ENCODE peak calls at places on chromosomes 7 and 10, in seven cellular contexts. One of them, this sample, is unnamed.

GRCh38 chr10:48258083-48258482 is 16.4 kb downstream of the FRMPD2 start:
- DNase-seq in heart left ventricle: no peak
- DNase-seq in uterus: no peak
- DNase-seq in CD8-positive, alpha-beta T cell: no peak
- DNase-seq in MM.1S: no peak
- DNase-seq in astrocyte of the spinal cord: no peak
- DNase-seq in fibroblast of mammary gland: no peak
- DNase-seq in this sample: no peak

GRCh38 chr7:37986780-37987380 is 66.4 kb downstream of the EPDR1 start:
- DNase-seq in astrocyte of the spinal cord: peak
- DNase-seq in heart left ventricle: no peak
- DNase-seq in fibroblast of mammary gland: peak
- DNase-seq in uterus: no peak
- DNase-seq in CD8-positive, alpha-beta T cell: no peak
- DNase-seq in MM.1S: no peak
- DNase-seq in this sample: no peak

GRCh38 chr10:61882621-61883375 is 18.7 kb upstream of the ARID5B start:
- DNase-seq in heart left ventricle: no peak
- DNase-seq in fibroblast of mammary gland: peak
- DNase-seq in MM.1S: no peak
- DNase-seq in astrocyte of the spinal cord: peak
- DNase-seq in CD8-positive, alpha-beta T cell: no peak
- DNase-seq in uterus: no peak
- DNase-seq in this sample: no peak

GRCh38 chr10:108586424-108586823 is 1336.9 kb downstream of the XPNPEP1 start:
- DNase-seq in astrocyte of the spinal cord: no peak
- DNase-seq in fibroblast of mammary gland: no peak
- DNase-seq in heart left ventricle: no peak
- DNase-seq in MM.1S: no peak
- DNase-seq in CD8-positive, alpha-beta T cell: no peak
- DNase-seq in uterus: no peak
- DNase-seq in this sample: no peak

GRCh38 chr10:17989908-17990767 is 38.4 kb downstream of the SLC39A12 start:
- DNase-seq in MM.1S: no peak
- DNase-seq in fibroblast of mammary gland: peak
- DNase-seq in heart left ventricle: no peak
- DNase-seq in uterus: no peak
- DNase-seq in CD8-positive, alpha-beta T cell: no peak
- DNase-seq in astrocyte of the spinal cord: peak
- DNase-seq in this sample: peak

GRCh38 chr10:19922236-19922963 is 106.2 kb downstream of the PLXDC2 start:
- DNase-seq in astrocyte of the spinal cord: peak
- DNase-seq in fibroblast of mammary gland: peak
- DNase-seq in CD8-positive, alpha-beta T cell: no peak
- DNase-seq in MM.1S: no peak
- DNase-seq in uterus: peak
- DNase-seq in heart left ventricle: no peak
- DNase-seq in this sample: no peak

GRCh38 chr10:46523881-46524470 is 32.5 kb downstream of the GPRIN2 start:
- DNase-seq in astrocyte of the spinal cord: peak
- DNase-seq in heart left ventricle: no peak
- DNase-seq in uterus: peak
- DNase-seq in fibroblast of mammary gland: peak
- DNase-seq in MM.1S: no peak
- DNase-seq in CD8-positive, alpha-beta T cell: no peak
- DNase-seq in this sample: no peak

GRCh38 chr10:83492004-83492403 is 647.3 kb upstream of the GHITM start:
- DNase-seq in MM.1S: peak
- DNase-seq in astrocyte of the spinal cord: no peak
- DNase-seq in CD8-positive, alpha-beta T cell: no peak
- DNase-seq in uterus: no peak
- DNase-seq in fibroblast of mammary gland: no peak
- DNase-seq in heart left ventricle: no peak
- DNase-seq in this sample: no peak

GRCh38 chr10:31721166-31721565 is 207.5 kb downstream of the ARHGAP12 start:
- DNase-seq in MM.1S: no peak
- DNase-seq in uterus: no peak
- DNase-seq in CD8-positive, alpha-beta T cell: no peak
- DNase-seq in heart left ventricle: no peak
- DNase-seq in fibroblast of mammary gland: no peak
- DNase-seq in astrocyte of the spinal cord: no peak
- DNase-seq in this sample: no peak

GRCh38 chr7:80453699-80454340 is 58.0 kb downstream of the GNAT3 start:
- DNase-seq in astrocyte of the spinal cord: peak
- DNase-seq in uterus: no peak
- DNase-seq in fibroblast of mammary gland: peak
- DNase-seq in CD8-positive, alpha-beta T cell: no peak
- DNase-seq in heart left ventricle: no peak
- DNase-seq in MM.1S: peak
- DNase-seq in this sample: peak

GRCh38 chr10:86102446-86102845 is 264.1 kb downstream of the GRID1 start:
- DNase-seq in uterus: no peak
- DNase-seq in heart left ventricle: no peak
- DNase-seq in fibroblast of mammary gland: no peak
- DNase-seq in MM.1S: no peak
- DNase-seq in CD8-positive, alpha-beta T cell: no peak
- DNase-seq in astrocyte of the spinal cord: no peak
- DNase-seq in this sample: no peak

GRCh38 chr7:2109936-2110585 is 122.7 kb downstream of the MAD1L1 start:
- DNase-seq in astrocyte of the spinal cord: peak
- DNase-seq in CD8-positive, alpha-beta T cell: no peak
- DNase-seq in heart left ventricle: no peak
- DNase-seq in MM.1S: no peak
- DNase-seq in fibroblast of mammary gland: peak
- DNase-seq in uterus: no peak
- DNase-seq in this sample: no peak

GRCh38 chr10:97497572-97498075 is 598 bp downstream of the MMS19 start:
- DNase-seq in uterus: peak
- DNase-seq in fibroblast of mammary gland: peak
- DNase-seq in MM.1S: peak
- DNase-seq in CD8-positive, alpha-beta T cell: peak
- DNase-seq in heart left ventricle: peak
- DNase-seq in astrocyte of the spinal cord: peak
- DNase-seq in this sample: peak

GRCh38 chr7:28163955-28164354 is 16.6 kb downstream of the JAZF1 start:
- DNase-seq in CD8-positive, alpha-beta T cell: no peak
- DNase-seq in astrocyte of the spinal cord: peak
- DNase-seq in heart left ventricle: no peak
- DNase-seq in uterus: no peak
- DNase-seq in fibroblast of mammary gland: peak
- DNase-seq in MM.1S: no peak
- DNase-seq in this sample: no peak
- TF ChIP-seq CTCF in CD8-positive, alpha-beta T cell: no peak
- TF ChIP-seq CTCF in astrocyte of the spinal cord: no peak
- TF ChIP-seq CTCF in heart left ventricle: no peak
- TF ChIP-seq CTCF in uterus: no peak
- TF ChIP-seq CTCF in fibroblast of mammary gland: no peak
- TF ChIP-seq CTCF in MM.1S: no peak
- TF ChIP-seq CTCF in this sample: no peak

DNA sequence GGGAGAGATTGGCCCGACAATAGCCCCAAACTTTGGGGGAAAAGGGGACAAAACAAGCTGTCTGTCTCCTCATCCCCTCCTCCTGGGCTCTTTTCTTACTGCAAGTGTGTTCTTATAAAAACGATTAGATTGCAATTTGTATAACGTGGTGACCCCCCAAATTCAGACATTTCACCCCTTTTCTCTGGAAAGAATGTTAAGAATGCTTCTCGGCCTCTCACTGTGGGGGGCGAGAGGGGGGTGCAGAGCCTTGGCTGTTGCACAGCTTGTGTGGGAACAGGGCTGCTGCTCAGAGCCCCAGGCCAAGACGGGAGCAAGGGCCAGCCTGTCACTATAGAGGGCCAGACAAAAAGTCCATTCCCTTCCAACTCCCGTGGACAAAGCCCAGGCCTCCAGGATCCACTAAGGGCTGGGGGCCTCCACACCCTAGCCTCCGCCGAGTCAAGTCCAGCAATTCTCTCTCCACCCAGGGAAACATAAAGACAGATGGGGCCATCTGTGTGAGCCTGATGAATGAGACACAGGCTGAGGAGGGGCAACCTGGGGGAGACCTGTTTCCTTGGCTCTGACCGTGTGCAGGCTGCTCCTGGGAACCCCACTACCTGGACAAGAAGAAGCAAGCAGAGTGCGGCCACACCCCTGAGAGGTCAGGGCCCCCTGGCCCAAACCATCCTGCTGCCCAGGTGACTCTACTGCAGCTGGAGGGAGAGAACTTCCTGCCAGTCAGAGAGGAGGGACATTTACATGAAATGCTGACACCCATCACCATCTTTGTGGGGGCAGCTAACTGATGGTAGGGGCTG is 27.0 kb downstream of the DPCD start:
- DNase-seq in MM.1S: no peak
- DNase-seq in astrocyte of the spinal cord: no peak
- DNase-seq in CD8-positive, alpha-beta T cell: no peak
- DNase-seq in uterus: no peak
- DNase-seq in fibroblast of mammary gland: no peak
- DNase-seq in heart left ventricle: no peak
- DNase-seq in this sample: no peak
- TF ChIP-seq CTCF in MM.1S: no peak
- TF ChIP-seq CTCF in astrocyte of the spinal cord: no peak
- TF ChIP-seq CTCF in CD8-positive, alpha-beta T cell: no peak
- TF ChIP-seq CTCF in uterus: no peak
- TF ChIP-seq CTCF in fibroblast of mammary gland: no peak
- TF ChIP-seq CTCF in heart left ventricle: no peak
- TF ChIP-seq CTCF in this sample: no peak

GRCh38 chr7:149791411-149792219 is 18.2 kb upstream of the ZNF467 start:
- DNase-seq in CD8-positive, alpha-beta T cell: no peak
- DNase-seq in uterus: no peak
- DNase-seq in MM.1S: no peak
- DNase-seq in fibroblast of mammary gland: no peak
- DNase-seq in heart left ventricle: no peak
- DNase-seq in astrocyte of the spinal cord: no peak
- DNase-seq in this sample: no peak

GRCh38 chr7:149789101-149789500 is 15.7 kb upstream of the ZNF467 start:
- DNase-seq in CD8-positive, alpha-beta T cell: no peak
- DNase-seq in heart left ventricle: no peak
- DNase-seq in MM.1S: no peak
- DNase-seq in uterus: no peak
- DNase-seq in fibroblast of mammary gland: no peak
- DNase-seq in astrocyte of the spinal cord: no peak
- DNase-seq in this sample: no peak

GRCh38 chr7:149788300-149788851 is 15.0 kb upstream of the ZNF467 start:
- DNase-seq in CD8-positive, alpha-beta T cell: no peak
- DNase-seq in astrocyte of the spinal cord: no peak
- DNase-seq in heart left ventricle: no peak
- DNase-seq in fibroblast of mammary gland: no peak
- DNase-seq in uterus: no peak
- DNase-seq in MM.1S: no peak
- DNase-seq in this sample: no peak

GRCh38 chr7:149790754-149791360 is 17.5 kb upstream of the ZNF467 start:
- DNase-seq in heart left ventricle: no peak
- DNase-seq in CD8-positive, alpha-beta T cell: no peak
- DNase-seq in fibroblast of mammary gland: no peak
- DNase-seq in MM.1S: no peak
- DNase-seq in astrocyte of the spinal cord: no peak
- DNase-seq in uterus: no peak
- DNase-seq in this sample: no peak

GRCh38 chr7:149790146-149790548 is 16.8 kb upstream of the ZNF467 start:
- DNase-seq in astrocyte of the spinal cord: no peak
- DNase-seq in fibroblast of mammary gland: no peak
- DNase-seq in MM.1S: no peak
- DNase-seq in heart left ventricle: no peak
- DNase-seq in uterus: no peak
- DNase-seq in CD8-positive, alpha-beta T cell: peak
- DNase-seq in this sample: no peak
- TF ChIP-seq CTCF in astrocyte of the spinal cord: peak
- TF ChIP-seq CTCF in fibroblast of mammary gland: no peak
- TF ChIP-seq CTCF in MM.1S: no peak
- TF ChIP-seq CTCF in heart left ventricle: peak
- TF ChIP-seq CTCF in uterus: no peak
- TF ChIP-seq CTCF in CD8-positive, alpha-beta T cell: peak
- TF ChIP-seq CTCF in this sample: peak

GRCh38 chr7:64946772-64947171 is 43.7 kb downstream of the ZNF273 start:
- DNase-seq in MM.1S: no peak
- DNase-seq in heart left ventricle: no peak
- DNase-seq in astrocyte of the spinal cord: no peak
- DNase-seq in fibroblast of mammary gland: peak
- DNase-seq in uterus: no peak
- DNase-seq in CD8-positive, alpha-beta T cell: no peak
- DNase-seq in this sample: peak
- TF ChIP-seq CTCF in MM.1S: no peak
- TF ChIP-seq CTCF in heart left ventricle: no peak
- TF ChIP-seq CTCF in astrocyte of the spinal cord: no peak
- TF ChIP-seq CTCF in fibroblast of mammary gland: peak
- TF ChIP-seq CTCF in uterus: no peak
- TF ChIP-seq CTCF in CD8-positive, alpha-beta T cell: no peak
- TF ChIP-seq CTCF in this sample: peak

This sample was measured in GM13977.